ENCODE peak calls at places on chromosomes 12 and 14, in seven cellular contexts. P is A549, X is GM12878, G is HepG2, J is IMR-90, B is H1, D is K562. A is an unnamed sample.

GRCh38 chr12:84760091-84760490 is 152.5 kb downstream of the SLC6A15 start:
- DNase-seq in J (no peak), G (no peak), P (no peak), D (no peak), B (no peak), X (no peak), A (no peak)

GRCh38 chr12:60120199-60120598 is 524.4 kb downstream of the SLC16A7 start:
- DNase-seq in B (no peak), D (no peak), G (no peak), P (no peak), J (no peak), X (no peak), A (no peak)

GRCh38 chr12:19800884-19801283 is 361.6 kb downstream of the AEBP2 start:
- DNase-seq in J (no peak), D (no peak), G (no peak), B (no peak), P (no peak), X (peak; percentile 48), A (no peak)

GRCh38 chr14:39469094-39469710 is 37.0 kb upstream of the FBXO33 start:
- DNase-seq in J (no peak), D (peak; percentile 25), B (peak; percentile 56), X (no peak), P (no peak), G (peak; percentile 74), A (peak; percentile 56)

GRCh38 chr12:38151991-38152700 is 164.4 kb upstream of the ALG10B start:
- DNase-seq in D (no peak), P (no peak), X (no peak), G (no peak), B (no peak), J (no peak), A (no peak)

GRCh38 chr12:19915392-19916192 is 452.7 kb upstream of the PDE3A start:
- DNase-seq in X (no peak), P (no peak), B (no peak), D (no peak), J (peak; percentile 44), G (no peak), A (no peak)

GRCh38 chr12:118548887-118549286 is 172.5 kb downstream of the SUDS3 start:
- DNase-seq in B (no peak), D (no peak), G (no peak), J (no peak), X (no peak), P (no peak), A (no peak)

GRCh38 chr12:103422328-103422727 is 73.4 kb downstream of the C12orf42 start:
- DNase-seq in P (no peak), J (no peak), X (no peak), G (no peak), B (no peak), D (no peak), A (no peak)

GRCh38 chr12:130761537-130762318 is 45.6 kb upstream of the RIMBP2 start:
- DNase-seq in G (peak; percentile 54), X (no peak), P (peak; percentile 82), B (peak; percentile 80), J (peak; percentile 41), D (peak; percentile 66), A (peak; percentile 73)

GRCh38 chr12:127012109-127012508 is 1254.9 kb upstream of the TMEM132C start:
- DNase-seq in G (no peak), D (no peak), J (no peak), P (no peak), B (no peak), X (no peak), A (no peak)

GRCh38 chr12:39605501-39605900 is 14.1 kb downstream of the ABCD2 start:
- DNase-seq in B (no peak), P (no peak), J (no peak), X (no peak), G (no peak), D (no peak), A (no peak)

GRCh38 chr12:100311317-100311716 is 44.3 kb downstream of the SCYL2 start:
- DNase-seq in B (no peak), X (no peak), D (no peak), G (no peak), J (no peak), P (no peak), A (no peak)

GRCh38 chr12:56999456-56999855 is 6.9 kb downstream of the ZBTB39 start:
- DNase-seq in X (no peak), J (no peak), G (no peak), P (no peak), B (no peak), D (no peak), A (no peak)

GRCh38 chr12:208813-209212 is 5.1 kb downstream of the SLC6A12 start:
- DNase-seq in B (no peak), G (no peak), X (no peak), J (no peak), P (no peak), D (no peak), A (no peak)

GRCh38 chr14:99517643-99518381 is 36.6 kb downstream of the CCNK start:
- DNase-seq in J (no peak), B (no peak), D (no peak), P (no peak), X (no peak), G (no peak), A (no peak)

GRCh38 chr12:64672925-64673409 is 62.7 kb downstream of the RASSF3 start:
- DNase-seq in P (no peak), B (no peak), D (peak; percentile 93), X (no peak), J (peak; percentile 66), G (peak; percentile 76), A (no peak)

GRCh38 chr12:103687262-103687661 is 100.2 kb downstream of the STAB2 start:
- DNase-seq in P (no peak), X (no peak), D (no peak), J (no peak), B (no peak), G (no peak), A (no peak)

GRCh38 chr14:103427485-103428443 is 42.5 kb downstream of the MARK3 start:
- DNase-seq in B (no peak), D (peak; percentile 92), X (peak; percentile 36), P (no peak), J (peak; percentile 85), G (no peak), A (peak; percentile 19)

GRCh38 chr14:53273671-53274072 is 120.5 kb upstream of the DDHD1 start:
- DNase-seq in G (peak; percentile 12), B (no peak), J (peak; percentile 10), X (no peak), D (peak; percentile 50), P (no peak), A (no peak)

GRCh38 chr14:53278602-53279506 is 125.7 kb upstream of the DDHD1 start:
- DNase-seq in X (no peak), G (peak; percentile 62), P (no peak), D (peak; percentile 45), B (no peak), J (peak; percentile 89), A (no peak)
- TF ChIP-seq USF2 in X (no peak), G (no peak), P (no peak), D (no peak), B (no peak), J (no peak), A (no peak)

GRCh38 chr12:94379479-94380113 is 80.1 kb downstream of the CEP83 start:
- DNase-seq in J (peak; percentile 12), P (no peak), B (no peak), D (no peak), G (peak; percentile 6), X (no peak), A (no peak)
- TF ChIP-seq USF2 in J (no peak), P (no peak), B (no peak), D (no peak), G (no peak), X (no peak), A (no peak)

DNA sequence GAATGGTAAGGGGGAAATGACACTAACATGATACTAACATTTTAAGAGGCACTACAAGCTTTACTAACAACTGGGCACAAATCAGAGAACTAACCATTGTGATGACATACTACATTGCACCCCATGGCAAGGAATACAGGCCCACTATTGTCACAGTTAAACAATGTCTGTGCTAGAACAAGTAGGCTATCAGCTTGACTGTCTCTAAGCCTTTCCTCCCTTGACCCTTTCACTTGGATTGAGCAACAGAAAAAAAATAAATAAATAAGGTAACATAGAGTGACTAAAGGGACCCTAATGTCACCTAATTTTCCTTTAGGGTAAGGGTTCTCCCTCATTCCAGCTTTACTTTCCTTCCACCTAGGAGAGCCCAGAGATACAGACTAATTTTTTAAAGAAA is 4.4 kb downstream of the SLC38A2 start:
- DNase-seq in P (no peak), G (peak; percentile 73), D (no peak), B (no peak), J (no peak), X (no peak), A (no peak)
- TF ChIP-seq USF2 in P (no peak), G (no peak), D (no peak), B (no peak), J (no peak), X (no peak), A (no peak)

GRCh38 chr14:20803221-20803620 is 577 bp upstream of the RNASE1 start:
- DNase-seq in G (no peak), P (no peak), J (no peak), X (no peak), D (peak; percentile 65), B (no peak), A (no peak)

GRCh38 chr14:20799444-20799843 is 3.2 kb downstream of the RNASE1 start:
- DNase-seq in X (no peak), J (no peak), D (peak; percentile 77), P (no peak), B (no peak), G (no peak), A (no peak)

GRCh38 chr14:20799955-20800544 is 2.6 kb downstream of the RNASE1 start:
- DNase-seq in D (peak; percentile 70), B (no peak), X (no peak), P (no peak), J (no peak), G (peak; percentile 30), A (no peak)

GRCh38 chr14:20802341-20803084 is at the start of gene RNASE1:
- DNase-seq in P (peak; percentile 6), X (no peak), G (peak; percentile 33), B (no peak), J (no peak), D (peak; percentile 65), A (no peak)

DNA sequence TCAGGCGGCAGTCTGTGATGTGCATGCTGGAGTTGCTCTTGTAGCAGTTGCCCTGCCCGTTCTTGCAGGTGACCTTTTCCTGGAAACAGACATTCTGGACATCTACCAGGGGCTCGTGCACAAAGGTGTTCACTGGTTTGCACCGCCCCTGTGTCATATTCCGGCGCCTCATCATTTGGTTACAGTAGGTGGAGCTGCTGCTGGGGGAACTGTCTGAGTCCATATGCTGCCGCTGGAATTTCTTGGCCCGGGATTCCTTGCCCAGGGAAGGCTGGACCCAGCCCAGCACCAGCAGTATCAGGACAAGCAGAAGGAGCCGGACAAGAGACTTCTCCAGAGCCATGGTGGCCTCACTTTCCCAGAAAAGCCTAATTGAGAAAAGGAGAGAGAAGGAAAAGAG is 918 bp downstream of the RNASE1 start:
- DNase-seq in X (no peak), J (no peak), D (peak; percentile 63), B (no peak), G (no peak), P (no peak), A (no peak)
- TF ChIP-seq USF2 in X (no peak), J (no peak), D (no peak), B (no peak), G (no peak), P (no peak), A (no peak)

A was measured in WTC11.